ENCODE peak calls at places on chromosome 1, in four cellular contexts. D is foreskin fibroblast, P is right lobe of liver, T is body of pancreas. Q is an unnamed sample.

GRCh38 chr1:217137210-217137871 is 414.1 kb upstream of the ESRRG start:
- DNase-seq in D (no peak), T (peak; percentile 29), P (no peak), Q (no peak)

GRCh38 chr1:3423896-3424610 is 30.4 kb upstream of the ARHGEF16 start:
- DNase-seq in T (no peak), D (no peak), P (no peak), Q (no peak)

GRCh38 chr1:3368059-3368458 is 86.4 kb upstream of the ARHGEF16 start:
- DNase-seq in T (no peak), P (no peak), D (no peak), Q (no peak)

GRCh38 chr1:228940526-228940925 is 205.2 kb downstream of the RHOU start:
- DNase-seq in P (no peak), D (no peak), T (no peak), Q (no peak)

GRCh38 chr1:245622332-245623014 is 467.7 kb downstream of the KIF26B start:
- DNase-seq in T (no peak), P (no peak), D (no peak), Q (no peak)

GRCh38 chr1:144551543-144552424 is 40.9 kb upstream of the PPIAL4F start:
- DNase-seq in P (peak; percentile 56), D (peak; percentile 91), T (peak; percentile 61), Q (peak; percentile 56)

GRCh38 chr1:117067528-117068370 is 7.6 kb downstream of the TTF2 start:
- DNase-seq in D (peak; percentile 47), P (no peak), T (peak; percentile 60), Q (peak; percentile 21)

GRCh38 chr1:236673284-236673919 is 12.9 kb upstream of the ACTN2 start:
- DNase-seq in T (no peak), P (no peak), D (no peak), Q (no peak)

GRCh38 chr1:12230549-12231275 is 882 bp downstream of the VPS13D start:
- DNase-seq in D (peak; percentile 28), P (peak; percentile 91), T (peak; percentile 78), Q (no peak)

Q was measured in naive B cell.